ENCODE peak calls at places on chromosome 5, in ten cellular contexts. J is tibial nerve, Q is Peyer's patch, T is K562, Z is erythroblast, N is IMR-90, P is heart left ventricle, A is A549, Y is HCT116, C is NB4. U is an unnamed sample.

GRCh38 chr5:95027151-95027721 is 257.7 kb downstream of the MCTP1 start:
- DNase-seq in A (no peak), C (peak), P (no peak), Z (no peak), T (no peak), J (no peak), N (no peak), Y (no peak), Q (no peak), U (no peak)

GRCh38 chr5:63831381-63831780 is 130.9 kb downstream of the HTR1A start:
- DNase-seq in Z (no peak), N (no peak), T (no peak), A (no peak), Y (no peak), C (no peak), J (no peak), Q (no peak), P (no peak), U (no peak)

GRCh38 chr5:33371660-33372059 is 69.1 kb upstream of the TARS1 start:
- DNase-seq in P (no peak), C (no peak), N (peak), Y (no peak), A (no peak), T (no peak), Q (no peak), Z (no peak), J (no peak), U (no peak)

GRCh38 chr5:148922606-148923005 is 96.2 kb downstream of the ADRB2 start:
- DNase-seq in C (no peak), P (no peak), A (no peak), N (peak), Z (no peak), Q (no peak), J (no peak), Y (no peak), T (no peak), U (no peak)

GRCh38 chr5:132339502-132339901 is 30.0 kb upstream of the SLC22A5 start:
- DNase-seq in Q (no peak), A (no peak), C (no peak), N (no peak), Z (no peak), Y (no peak), J (no peak), T (no peak), P (no peak), U (no peak)

GRCh38 chr5:775960-776861 is 8.3 kb downstream of the ZDHHC11B start:
- DNase-seq in A (no peak), P (peak), Q (peak), N (no peak), J (no peak), T (peak), Z (no peak), Y (no peak), C (no peak), U (peak)

GRCh38 chr5:75335952-75336624 is 932 bp upstream of the HMGCR start:
- DNase-seq in T (peak), N (peak), Z (no peak), P (no peak), J (peak), A (peak), Y (peak), Q (no peak), C (peak), U (peak)

GRCh38 chr5:178551059-178551458 is 39.1 kb downstream of the COL23A1 start:
- DNase-seq in P (no peak), C (peak), Z (peak), Y (peak), A (peak), Q (no peak), J (no peak), N (peak), T (peak), U (no peak)

GRCh38 chr5:88672644-88673493 is 210.1 kb downstream of the MEF2C start:
- DNase-seq in P (no peak), C (peak), N (no peak), T (no peak), J (no peak), A (no peak), Z (no peak), Q (no peak), Y (no peak), U (no peak)

GRCh38 chr5:11905209-11905608 is 963 bp upstream of the CTNND2 start:
- DNase-seq in P (no peak), T (no peak), Z (no peak), J (no peak), C (no peak), Q (no peak), Y (no peak), A (no peak), N (no peak), U (no peak)

GRCh38 chr5:132525299-132525724 is 18.0 kb downstream of the IL5 start:
- DNase-seq in C (peak), J (no peak), Y (no peak), T (no peak), Q (no peak), A (no peak), Z (no peak), N (no peak), P (no peak), U (no peak)

GRCh38 chr5:138884554-138884953 is 9.4 kb upstream of the LRRTM2 start:
- DNase-seq in C (no peak), Q (no peak), A (no peak), Y (no peak), J (no peak), N (no peak), Z (no peak), T (no peak), P (no peak), U (no peak)

GRCh38 chr5:126122942-126123341 is 300.3 kb upstream of the GRAMD2B start:
- DNase-seq in N (no peak), T (no peak), C (no peak), Q (no peak), J (no peak), P (no peak), Z (no peak), A (no peak), Y (no peak), U (no peak)

GRCh38 chr5:4627887-4628286 is 512.2 kb upstream of the ADAMTS16 start:
- DNase-seq in C (no peak), Y (no peak), J (no peak), P (no peak), N (no peak), A (no peak), Z (no peak), T (no peak), Q (no peak), U (no peak)

GRCh38 chr5:9480499-9480898 is 65.4 kb downstream of the SEMA5A start:
- DNase-seq in Q (no peak), J (no peak), N (no peak), T (no peak), Y (no peak), A (no peak), Z (no peak), C (no peak), P (no peak), U (no peak)

GRCh38 chr5:143101740-143102386 is 301.6 kb downstream of the NR3C1 start:
- DNase-seq in P (no peak), T (no peak), N (no peak), Z (no peak), A (no peak), J (no peak), Q (no peak), C (no peak), Y (no peak), U (no peak)

GRCh38 chr5:675876-676698 is 17.1 kb downstream of the TPPP start:
- DNase-seq in C (peak), Y (no peak), T (no peak), J (no peak), P (peak), A (no peak), Q (peak), N (no peak), Z (no peak), U (no peak)

GRCh38 chr5:119275146-119275872 is 80.5 kb upstream of the TNFAIP8 start:
- DNase-seq in C (peak), Z (no peak), Y (peak), Q (no peak), T (no peak), P (no peak), J (no peak), N (peak), A (peak), U (peak)

GRCh38 chr5:134524826-134525686 is at the start of gene JADE2:
- DNase-seq in J (peak), N (peak), A (peak), C (peak), Q (peak), T (peak), P (peak), Z (peak), Y (no peak), U (peak)

GRCh38 chr5:134526483-134527155 is 1.1 kb downstream of the JADE2 start:
- DNase-seq in P (peak), Z (peak), C (peak), N (no peak), Q (peak), T (peak), J (peak), A (no peak), Y (peak), U (peak)

GRCh38 chr5:134525687-134526482 is 415 bp downstream of the JADE2 start:
- DNase-seq in J (peak), P (peak), N (peak), A (peak), Z (peak), C (peak), Y (no peak), T (peak), Q (peak), U (peak)

GRCh38 chr5:134523543-134524136 is 1.8 kb upstream of the JADE2 start:
- DNase-seq in J (no peak), P (no peak), N (no peak), Y (no peak), Z (no peak), A (no peak), Q (no peak), T (no peak), C (no peak), U (no peak)

DNA sequence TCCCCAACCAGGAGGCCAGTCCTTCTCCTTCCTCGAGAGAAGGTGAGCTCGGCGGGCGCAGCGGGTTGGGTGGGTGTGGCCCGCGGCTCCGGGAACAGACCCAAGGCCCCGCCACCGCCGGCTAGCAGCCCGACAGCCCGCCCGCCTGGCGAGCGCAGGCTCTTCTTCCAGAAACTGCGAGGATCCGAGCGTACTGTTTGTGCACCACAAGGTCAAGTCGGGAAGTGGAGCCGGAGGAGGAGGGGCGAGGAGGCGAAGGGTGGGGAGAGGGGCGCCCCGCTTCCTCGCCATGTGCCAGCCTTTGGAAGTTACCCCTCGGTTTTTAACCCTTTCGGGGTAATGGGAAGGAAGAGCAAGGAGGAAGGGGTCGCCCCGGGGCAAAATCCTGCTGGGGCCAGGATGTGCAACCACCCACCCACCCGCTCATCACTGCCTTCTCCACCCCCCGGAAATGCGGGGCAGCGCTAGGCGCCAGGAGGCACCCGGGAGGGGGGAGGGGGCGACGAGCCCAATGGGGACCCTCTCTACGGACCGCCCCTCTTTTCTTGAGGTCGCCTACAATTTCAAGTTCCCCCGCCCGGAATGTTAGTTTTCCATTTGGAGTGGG is 1.1 kb upstream of the JADE2 start:
- DNase-seq in N (peak), Z (peak), Y (no peak), J (peak), Q (peak), P (peak), T (peak), C (peak), A (peak), U (peak)
- TF ChIP-seq POLR2A in N (no peak), Z (peak), Y (peak), J (peak), Q (peak), P (no peak), T (peak), C (peak), A (peak), U (peak)

GRCh38 chr5:140181525-140181924 is 6.5 kb downstream of the CYSTM1 start:
- DNase-seq in Z (no peak), C (no peak), T (no peak), J (no peak), A (no peak), N (no peak), Q (no peak), P (no peak), Y (no peak), U (no peak)

GRCh38 chr5:140182075-140182709 is 7.2 kb downstream of the CYSTM1 start:
- DNase-seq in T (no peak), Y (no peak), Z (peak), C (no peak), P (no peak), N (no peak), Q (no peak), A (no peak), J (peak), U (no peak)

GRCh38 chr5:140181002-140181483 is 6.1 kb downstream of the CYSTM1 start:
- DNase-seq in C (no peak), N (no peak), J (no peak), T (no peak), Y (no peak), Z (peak), A (no peak), Q (no peak), P (no peak), U (no peak)

GRCh38 chr5:140185409-140185808 is 10.4 kb downstream of the CYSTM1 start:
- DNase-seq in C (no peak), N (no peak), P (no peak), J (no peak), Y (no peak), A (no peak), T (no peak), Z (no peak), Q (no peak), U (no peak)

DNA sequence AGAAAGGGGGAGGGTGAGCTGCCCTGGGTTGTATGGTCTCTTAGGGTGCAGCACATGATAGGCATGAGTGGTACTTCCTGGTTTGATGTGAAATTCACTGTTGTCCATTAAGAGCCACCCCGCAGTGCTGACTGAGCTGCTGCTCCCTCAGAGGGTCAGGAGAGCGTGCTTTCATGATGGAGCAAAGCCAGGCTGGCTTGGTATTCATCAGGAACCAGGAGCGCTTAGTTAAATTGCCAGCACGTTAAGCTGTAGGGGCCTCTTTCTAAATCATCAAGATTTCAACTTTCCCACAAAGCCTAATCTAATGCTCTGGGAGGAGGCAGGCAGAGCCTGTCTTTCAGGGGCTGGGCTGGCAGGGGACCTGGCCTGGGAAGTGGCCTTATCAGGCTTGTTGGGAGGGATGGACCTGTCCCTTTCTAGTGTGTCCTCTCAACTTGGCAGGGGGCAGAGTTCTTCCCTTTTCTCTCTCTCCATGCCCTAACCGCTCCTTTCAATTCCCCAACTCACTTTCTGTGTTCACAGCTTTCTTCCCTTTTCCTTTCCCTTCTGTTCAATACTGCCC is 7.9 kb downstream of the CYSTM1 start:
- DNase-seq in P (peak), C (peak), Q (no peak), A (no peak), Z (peak), T (no peak), Y (no peak), N (peak), J (peak), U (peak)
- TF ChIP-seq POLR2A in P (no peak), C (no peak), Q (no peak), A (no peak), Z (no peak), T (no peak), Y (no peak), N (no peak), J (no peak), U (no peak)

DNA sequence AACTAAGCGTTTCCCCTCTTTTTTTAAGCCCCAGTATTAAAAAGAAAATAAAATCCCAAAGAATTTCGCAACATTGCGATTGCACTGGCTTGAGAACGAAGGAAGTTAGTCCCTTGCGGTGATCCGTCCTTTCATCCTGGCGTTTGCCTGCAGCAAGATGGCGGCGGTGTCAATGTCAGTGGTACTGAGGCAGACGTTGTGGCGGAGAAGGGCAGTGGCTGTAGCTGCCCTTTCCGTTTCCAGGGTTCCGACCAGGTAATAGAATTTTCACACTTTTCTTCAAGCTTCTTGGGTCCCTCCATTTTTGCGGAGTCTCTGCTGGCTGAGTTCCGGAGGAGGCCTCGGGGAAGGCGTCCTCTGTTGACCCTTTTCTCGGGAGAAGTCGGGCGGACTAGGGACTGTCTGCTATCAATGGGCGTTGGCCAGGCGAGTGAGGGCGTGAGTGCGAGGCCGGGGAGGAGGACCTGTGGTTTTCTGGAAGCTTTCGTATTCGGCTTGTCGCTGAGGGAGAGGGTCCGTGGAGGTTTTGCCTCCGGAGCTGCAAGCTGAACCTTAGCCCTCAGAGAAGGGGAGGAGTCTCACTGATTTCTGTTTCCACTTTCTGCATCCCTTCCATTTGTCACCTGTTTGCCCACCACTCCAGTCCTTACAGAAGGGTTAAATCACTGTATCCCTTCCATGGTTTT is at the start of gene NDUFS4:
- DNase-seq in N (peak), C (peak), Y (peak), Q (peak), T (peak), P (peak), J (peak), A (peak), Z (peak), U (peak)
- TF ChIP-seq POLR2A in N (peak), C (peak), Y (peak), Q (peak), T (peak), P (no peak), J (no peak), A (peak), Z (peak), U (peak)

DNA sequence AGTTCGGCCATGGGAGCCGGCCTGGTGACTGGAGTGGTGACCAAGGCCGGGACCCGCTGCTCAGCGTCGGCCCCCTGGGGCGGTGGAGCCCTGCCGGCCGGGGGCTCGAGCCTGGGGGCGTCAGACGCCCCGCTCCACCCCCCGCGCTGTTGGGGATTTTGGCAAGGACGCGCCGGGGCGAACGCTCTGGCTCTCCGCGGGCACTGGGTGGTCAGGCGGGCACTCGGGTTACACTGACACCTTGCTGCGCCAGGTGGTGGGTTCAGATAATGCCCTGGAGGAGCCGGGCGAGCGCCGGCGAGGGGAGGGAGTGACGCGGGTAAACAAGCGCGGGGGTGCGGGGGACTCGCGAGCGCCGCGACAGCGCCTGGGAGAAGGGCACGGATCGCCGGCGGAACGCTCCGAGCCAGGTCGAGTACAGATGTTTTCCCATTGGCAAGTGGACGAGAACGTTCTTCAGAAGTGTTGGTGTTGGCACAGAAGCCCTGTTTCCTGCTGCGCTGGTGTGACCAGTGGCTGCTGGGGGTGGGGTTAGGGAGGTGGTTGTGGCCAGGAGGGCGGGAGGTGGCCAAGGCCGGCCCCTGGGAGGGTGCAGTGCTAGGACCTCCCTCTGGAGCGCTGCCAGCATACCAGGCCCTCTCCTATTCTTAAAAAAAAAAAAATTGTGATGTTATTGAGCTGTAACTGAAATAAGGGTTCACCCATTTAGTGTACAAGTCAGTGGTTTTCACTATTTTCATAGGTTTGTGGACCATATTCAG is 773 bp downstream of the SQSTM1 start:
- DNase-seq in P (peak), C (peak), T (peak), N (peak), Y (peak), Z (peak), J (peak), A (peak), Q (peak), U (peak)
- TF ChIP-seq POLR2A in P (no peak), C (peak), T (peak), N (peak), Y (peak), Z (no peak), J (peak), A (peak), Q (peak), U (peak)

GRCh38 chr5:107389769-107390168 is 281.0 kb downstream of the EFNA5 start:
- DNase-seq in A (peak), Y (no peak), J (no peak), C (peak), N (no peak), Z (no peak), Q (no peak), P (no peak), T (no peak), U (no peak)
- TF ChIP-seq POLR2A in A (no peak), Y (no peak), J (no peak), C (no peak), N (no peak), Z (no peak), Q (no peak), P (no peak), T (no peak), U (no peak)

GRCh38 chr5:134177197-134178171 is 734 bp upstream of the SKP1 start:
- DNase-seq in A (peak), P (peak), Z (peak), T (peak), N (peak), C (no peak), Y (peak), J (peak), Q (peak), U (no peak)
- TF ChIP-seq POLR2A in A (peak), P (no peak), Z (no peak), T (no peak), N (no peak), C (no peak), Y (peak), J (no peak), Q (peak), U (peak)

DNA sequence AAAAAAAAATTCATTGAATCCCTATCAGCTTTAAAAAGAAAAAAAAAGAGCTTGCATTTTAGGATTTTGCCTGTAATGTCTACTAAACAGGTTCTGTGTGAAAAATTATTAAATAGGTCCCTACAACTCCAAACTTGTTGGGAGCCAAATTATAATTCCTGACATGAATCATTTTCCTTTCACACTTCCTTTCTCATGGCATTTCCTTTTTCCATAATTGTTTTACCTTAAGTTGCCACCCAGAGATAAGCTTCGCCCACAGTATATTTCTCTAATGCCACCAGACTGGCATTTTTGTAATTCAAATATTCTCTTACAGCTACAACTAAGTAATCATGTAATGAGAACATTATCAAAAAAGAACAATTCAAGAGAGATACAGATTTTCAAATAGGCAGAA is 348.8 kb downstream of the EFNA5 start:
- DNase-seq in Z (no peak), T (no peak), Q (no peak), Y (no peak), N (no peak), A (no peak), P (no peak), J (no peak), C (no peak), U (no peak)
- TF ChIP-seq POLR2A in Z (no peak), T (no peak), Q (no peak), Y (no peak), N (no peak), A (no peak), P (no peak), J (no peak), C (no peak), U (no peak)

U was measured in H54.